ENCODE peak calls at places on chromosomes 13 and 19, in four cellular contexts. Z is aorta; R is colonic mucosa; X is effector memory CD4-positive, alpha-beta T cell. H is an unnamed sample.
A peak's percentile ranks its signal among the peaks of the same experiment; 100 is the strongest.

GRCh38 chr19:8635422-8635821 is 5.0 kb downstream of the NFILZ start:
- DNase-seq in Z (no peak), R (no peak), X (no peak), H (peak; percentile 72)

GRCh38 chr13:102642475-102642874 is 45.7 kb downstream of the TPP2 start:
- DNase-seq in Z (peak; percentile 82), R (peak; percentile 23), X (no peak), H (no peak)

GRCh38 chr13:61192826-61193225 is 222.8 kb downstream of the PCDH20 start:
- DNase-seq in Z (no peak), R (peak; percentile 61), X (no peak), H (no peak)

GRCh38 chr13:33616130-33616529 is 201.8 kb upstream of the RFC3 start:
- DNase-seq in Z (no peak), R (no peak), X (no peak), H (no peak)

GRCh38 chr13:43232866-43233265 is 209.5 kb downstream of the DNAJC15 start:
- DNase-seq in Z (no peak), R (no peak), X (no peak), H (no peak)

GRCh38 chr19:37551123-37551993 is 43.2 kb downstream of the ZNF571 start:
- DNase-seq in Z (no peak), R (peak; percentile 66), X (peak; percentile 47), H (no peak)

GRCh38 chr13:98575876-98576214 is 1.1 kb downstream of the STK24 start:
- DNase-seq in Z (no peak), R (no peak), X (no peak), H (peak; percentile 65)

GRCh38 chr13:51768976-51769375 is 35.0 kb downstream of the DHRS12 start:
- DNase-seq in Z (no peak), R (no peak), X (no peak), H (no peak)

GRCh38 chr13:75931116-75931515 is 295.0 kb downstream of the LMO7 start:
- DNase-seq in Z (no peak), R (no peak), X (no peak), H (no peak)

GRCh38 chr13:98576963-98577822 is at the start of gene STK24:
- DNase-seq in Z (peak; percentile 89), R (peak; percentile 72), X (peak; percentile 53), H (peak; percentile 82)

GRCh38 chr13:44153536-44153935 is 220.1 kb upstream of the SERP2 start:
- DNase-seq in Z (no peak), R (no peak), X (no peak), H (no peak)

GRCh38 chr19:590396-590745 is 690 bp downstream of the HCN2 start:
- DNase-seq in Z (no peak), R (no peak), X (no peak), H (no peak)

GRCh38 chr13:24777171-24777570 is 13.2 kb downstream of the RNF17 start:
- DNase-seq in Z (no peak), R (no peak), X (no peak), H (no peak)

GRCh38 chr13:102763745-102764144 is 9.8 kb downstream of the TEX30 start:
- DNase-seq in Z (no peak), R (no peak), X (no peak), H (no peak)

GRCh38 chr19:12703056-12703455 is 6.6 kb upstream of the FBXW9 start:
- DNase-seq in Z (no peak), R (no peak), X (no peak), H (peak; percentile 34)

GRCh38 chr13:53250272-53250875 is 221.8 kb downstream of the OLFM4 start:
- DNase-seq in Z (no peak), R (peak; percentile 28), X (no peak), H (peak; percentile 36)

GRCh38 chr13:23183292-23183691 is 2.5 kb downstream of the SGCG start:
- DNase-seq in Z (no peak), R (no peak), X (no peak), H (no peak)

GRCh38 chr19:29724102-29724641 is 9.1 kb upstream of the C19orf12 start:
- DNase-seq in Z (no peak), R (no peak), X (no peak), H (no peak)

GRCh38 chr13:73898276-73898675 is 235.9 kb downstream of the KLF12 start:
- DNase-seq in Z (no peak), R (no peak), X (no peak), H (no peak)

GRCh38 chr13:64078025-64078424 is 2662.4 kb upstream of the PCDH20 start:
- DNase-seq in Z (peak; percentile 42), R (no peak), X (no peak), H (no peak)

GRCh38 chr13:109074853-109075252 is 445.4 kb downstream of the MYO16 start:
- DNase-seq in Z (no peak), R (no peak), X (no peak), H (no peak)

GRCh38 chr13:21420706-21421105 is 38.4 kb downstream of the ZDHHC20 start:
- DNase-seq in Z (no peak), R (no peak), X (no peak), H (no peak)

GRCh38 chr13:102561933-102562332 is 34.9 kb upstream of the TPP2 start:
- DNase-seq in Z (no peak), R (no peak), X (no peak), H (no peak)

GRCh38 chr13:94968040-94968756 is 255.9 kb upstream of the SOX21 start:
- DNase-seq in Z (no peak), R (no peak), X (no peak), H (no peak)

GRCh38 chr13:39263033-39263432 is 224.8 kb downstream of the NHLRC3 start:
- DNase-seq in Z (no peak), R (peak; percentile 54), X (no peak), H (no peak)

GRCh38 chr19:46159418-46159817 is 11.4 kb downstream of the IGFL2 start:
- DNase-seq in Z (no peak), R (no peak), X (no peak), H (no peak)
- H3K27me3 ChIP-seq in Z (no peaks in the 10 kb centered on the region), R (no peaks in the 10 kb centered on the region), X (no peaks in the 10 kb centered on the region), H (no peaks in the 10 kb centered on the region)

GRCh38 chr19:49555600-49556411 is 24.6 kb downstream of the NOSIP start:
- DNase-seq in Z (peak; percentile 86), R (peak; percentile 87), X (peak; percentile 68), H (no peak)
- H3K27ac ChIP-seq in Z (no peak overlapping the region), R (peak overlapping the region; percentile 17), X (peak overlapping the region; percentile 68), H (no peak overlapping the region)

GRCh38 chr19:39333507-39333906 is 2.3 kb downstream of the GMFG start:
- DNase-seq in Z (no peak), R (no peak), X (no peak), H (no peak)
- H3K27me3 ChIP-seq in Z (no peaks in the 10 kb centered on the region), R (no peaks in the 10 kb centered on the region), X (no peaks in the 10 kb centered on the region), H (peaks cover 2% of the 10 kb centered on the region)

DNA sequence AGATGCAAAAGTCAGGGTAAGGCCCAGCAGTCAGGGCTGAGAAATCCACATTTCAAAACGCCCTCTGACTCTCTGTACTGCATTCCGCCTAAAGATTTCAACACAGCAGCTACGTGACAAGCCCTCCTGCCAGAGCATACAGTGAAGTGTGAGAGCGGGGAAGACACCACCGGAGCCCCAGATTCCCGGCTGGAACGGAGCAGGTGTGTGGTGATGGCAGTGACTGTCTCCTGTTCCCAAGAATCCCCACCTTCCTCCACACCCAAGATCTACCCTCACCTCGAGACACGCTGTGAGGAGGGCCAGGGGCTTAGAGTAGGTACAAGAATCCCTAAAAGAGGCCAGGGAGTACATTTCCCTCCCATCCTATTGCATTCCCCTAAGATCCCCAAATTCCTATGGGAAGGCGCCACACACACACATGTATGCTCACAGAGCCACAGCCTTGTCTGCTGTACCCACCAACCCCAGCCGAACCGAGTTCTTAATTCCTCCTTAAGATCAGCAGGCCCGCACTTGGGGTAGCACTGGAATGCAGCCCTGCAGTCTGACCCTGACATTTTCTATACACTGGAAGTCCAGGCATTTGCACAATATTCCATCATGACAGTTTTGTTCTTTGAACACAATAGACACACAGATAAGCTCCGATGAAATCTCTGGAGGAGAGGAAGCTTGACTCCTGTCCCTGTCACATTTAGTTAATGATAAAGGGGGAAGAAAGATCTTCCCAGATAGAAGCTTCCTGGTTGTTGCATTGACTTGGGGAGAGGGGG is 102.9 kb downstream of the FOXO1 start:
- DNase-seq in Z (no peak), R (no peak), X (no peak), H (no peak)
- H3K27ac ChIP-seq in Z (no peak overlapping the region), R (no peak overlapping the region), X (no peak overlapping the region), H (no peak overlapping the region)

DNA sequence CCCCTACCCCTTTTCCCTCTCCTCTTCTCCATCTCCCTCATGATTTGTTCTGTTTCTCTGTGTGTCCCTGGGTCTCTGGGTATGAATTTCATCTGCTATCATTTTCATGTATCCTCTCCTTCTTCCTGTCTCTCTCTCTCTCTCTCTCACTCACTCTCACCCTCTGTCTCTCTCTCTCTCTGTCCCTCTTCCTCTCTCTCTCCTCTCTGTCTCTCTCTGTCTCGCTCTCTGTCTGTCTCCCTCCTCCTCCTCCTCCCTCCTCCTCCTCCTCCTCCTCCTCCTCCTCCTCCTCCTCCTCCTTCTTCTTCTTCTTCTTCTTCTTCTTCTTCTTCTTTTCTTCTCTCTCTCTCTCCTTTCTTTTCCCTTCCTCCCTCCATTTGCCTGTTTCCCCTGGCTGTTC is 3.3 kb upstream of the CACNG7 start:
- DNase-seq in Z (no peak), R (no peak), X (no peak), H (no peak)
- H3K27me3 ChIP-seq in Z (no peaks in the 10 kb centered on the region), R (peaks cover 32% of the 10 kb centered on the region), X (peaks cover 46% of the 10 kb centered on the region), H (peaks cover 48% of the 10 kb centered on the region)

GRCh38 chr19:5691930-5692784 is 2.1 kb downstream of the RPL36 start:
- DNase-seq in Z (no peak), R (no peak), X (no peak), H (peak; percentile 45)
- H3K27ac ChIP-seq in Z (no peak overlapping the region), R (peak overlapping the region; percentile 84), X (peak overlapping the region; percentile 82), H (no peak overlapping the region)

GRCh38 chr19:4086336-4086953 is 19.7 kb upstream of the ZBTB7A start:
- DNase-seq in Z (peak; percentile 68), R (peak; percentile 88), X (no peak), H (no peak)
- H3K27me3 ChIP-seq in Z (no peaks in the 10 kb centered on the region), R (no peaks in the 10 kb centered on the region), X (no peaks in the 10 kb centered on the region), H (no peaks in the 10 kb centered on the region)

GRCh38 chr13:93328943-93329342 is 102.3 kb downstream of the GPC6 start:
- DNase-seq in Z (no peak), R (no peak), X (no peak), H (no peak)

GRCh38 chr13:93325303-93326297 is 99.0 kb downstream of the GPC6 start:
- DNase-seq in Z (no peak), R (no peak), X (no peak), H (no peak)

GRCh38 chr13:93320942-93321341 is 94.3 kb downstream of the GPC6 start:
- DNase-seq in Z (no peak), R (no peak), X (no peak), H (no peak)

DNA sequence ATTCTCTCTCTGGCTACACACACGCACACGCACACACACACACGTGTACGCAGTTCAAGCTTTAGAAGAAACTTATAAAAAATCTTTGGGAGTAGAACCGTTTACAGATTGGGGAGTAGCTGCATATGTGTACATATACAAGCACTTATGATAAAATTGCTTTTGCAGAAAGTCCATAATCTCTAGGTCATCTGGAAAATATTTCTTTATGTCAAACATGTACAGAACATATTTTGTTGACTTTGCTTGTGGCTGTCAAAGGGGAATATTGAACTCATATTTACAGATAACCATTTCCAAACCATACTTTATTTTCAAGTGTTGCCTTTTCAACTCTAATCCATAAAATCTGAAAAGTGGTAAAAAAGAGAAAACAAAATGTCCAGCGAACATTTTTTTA is 99.8 kb downstream of the GPC6 start:
- DNase-seq in Z (no peak), R (no peak), X (no peak), H (no peak)
- H3K27ac ChIP-seq in Z (no peak overlapping the region), R (no peak overlapping the region), X (no peak overlapping the region), H (no peak overlapping the region)

GRCh38 chr13:27966641-27967202 is 2.4 kb downstream of the CDX2 start:
- DNase-seq in Z (no peak), R (peak; percentile 34), X (no peak), H (no peak)
- H3K27me3 ChIP-seq in Z (no peaks in the 10 kb centered on the region), R (peaks cover 34% of the 10 kb centered on the region), X (peaks cover 40% of the 10 kb centered on the region), H (peaks cover 62% of the 10 kb centered on the region)

H was measured in SJSA1.